ENCODE peak calls at places on chromosomes 2 and 18, in five cellular contexts. B is mesendoderm, Q is H9, G is neural progenitor cell, L is HepG2. Z is an unnamed sample.

GRCh38 chr2:23280401-23280800 is 104.6 kb upstream of the KLHL29 start:
- DNase-seq in B (no peak), Q (no peak), G (no peak), L (no peak), Z (no peak)

GRCh38 chr2:167637726-167638125 is 609.7 kb downstream of the STK39 start:
- DNase-seq in B (no peak), Q (no peak), G (no peak), L (no peak), Z (no peak)

GRCh38 chr2:16249269-16250055 is 309.1 kb downstream of the MYCN start:
- DNase-seq in B (no peak), Q (no peak), G (no peak), L (no peak), Z (no peak)

GRCh38 chr2:182247831-182248230 is 179.0 kb downstream of the PDE1A start:
- DNase-seq in B (no peak), Q (no peak), G (no peak), L (no peak), Z (no peak)

GRCh38 chr2:2698182-2699116 is 367.4 kb upstream of the MYT1L start:
- DNase-seq in B (peak), Q (no peak), G (peak), L (peak), Z (no peak)

GRCh38 chr2:149613712-149614111 is 26.1 kb upstream of the MMADHC start:
- DNase-seq in B (no peak), Q (no peak), G (no peak), L (no peak), Z (no peak)

GRCh38 chr2:144137705-144138428 is 382.1 kb downstream of the ZEB2 start:
- DNase-seq in B (peak), Q (no peak), G (peak), L (peak), Z (no peak)

GRCh38 chr2:159706385-159706980 is 5.8 kb upstream of the MARCHF7 start:
- DNase-seq in B (peak), Q (no peak), G (no peak), L (no peak), Z (no peak)

GRCh38 chr2:239789711-239790110 is 235.4 kb downstream of the NDUFA10 start:
- DNase-seq in B (no peak), Q (peak), G (no peak), L (no peak), Z (no peak)

GRCh38 chr2:175004730-175004979 is 526 bp downstream of the CHN1 start:
- DNase-seq in B (no peak), Q (peak), G (no peak), L (no peak), Z (peak)

GRCh38 chr2:1528273-1529064 is 115.2 kb downstream of the TPO start:
- DNase-seq in B (no peak), Q (no peak), G (no peak), L (no peak), Z (peak)

GRCh38 chr2:12110074-12110473 is 363.6 kb downstream of the LPIN1 start:
- DNase-seq in B (no peak), Q (no peak), G (no peak), L (no peak), Z (no peak)

GRCh38 chr2:191696001-191696400 is 18.1 kb downstream of the NABP1 start:
- DNase-seq in B (no peak), Q (no peak), G (no peak), L (no peak), Z (peak)

GRCh38 chr2:85997016-85997970 is 108.4 kb downstream of the POLR1A start:
- DNase-seq in B (no peak), Q (peak), G (no peak), L (no peak), Z (no peak)

GRCh38 chr2:98654702-98655488 is 46.5 kb downstream of the UNC50 start:
- DNase-seq in B (no peak), Q (no peak), G (no peak), L (no peak), Z (no peak)

GRCh38 chr18:8045890-8046289 is 478.8 kb downstream of the PTPRM start:
- DNase-seq in B (no peak), Q (no peak), G (no peak), L (no peak), Z (no peak)

GRCh38 chr2:235005603-235006259 is 53.9 kb downstream of the SH3BP4 start:
- DNase-seq in B (peak), Q (peak), G (peak), L (peak), Z (peak)

GRCh38 chr18:36461551-36461987 is 164.1 kb downstream of the FHOD3 start:
- DNase-seq in B (no peak), Q (no peak), G (no peak), L (no peak), Z (no peak)

GRCh38 chr2:200252661-200253067 is 53.8 kb upstream of the SPATS2L start:
- DNase-seq in B (peak), Q (no peak), G (no peak), L (no peak), Z (no peak)

GRCh38 chr18:32092422-32093105 is 890 bp downstream of the RNF138 start:
- DNase-seq in B (peak), Q (peak), G (peak), L (peak), Z (peak)

GRCh38 chr18:59900222-59901128 is 679 bp downstream of the PMAIP1 start:
- DNase-seq in B (peak), Q (peak), G (peak), L (no peak), Z (peak)

GRCh38 chr2:202771336-202771735 is 100.2 kb downstream of the ICA1L start:
- DNase-seq in B (no peak), Q (no peak), G (no peak), L (no peak), Z (no peak)

GRCh38 chr2:232890896-232891601 is 21.0 kb downstream of the SNORC start:
- DNase-seq in B (peak), Q (peak), G (peak), L (no peak), Z (peak)

GRCh38 chr2:152542344-152542994 is 174.8 kb downstream of the PRPF40A start:
- DNase-seq in B (no peak), Q (no peak), G (no peak), L (peak), Z (no peak)

GRCh38 chr18:50836521-50836957 is 16.7 kb upstream of the MRO start:
- DNase-seq in B (no peak), Q (no peak), G (no peak), L (no peak), Z (no peak)

GRCh38 chr2:113894156-113894743 is 4.4 kb downstream of the ACTR3 start:
- DNase-seq in B (peak), Q (no peak), G (no peak), L (peak), Z (no peak)

GRCh38 chr2:50872543-50872942 is 159.4 kb downstream of the NRXN1 start:
- DNase-seq in B (peak), Q (no peak), G (peak), L (no peak), Z (no peak)

DNA sequence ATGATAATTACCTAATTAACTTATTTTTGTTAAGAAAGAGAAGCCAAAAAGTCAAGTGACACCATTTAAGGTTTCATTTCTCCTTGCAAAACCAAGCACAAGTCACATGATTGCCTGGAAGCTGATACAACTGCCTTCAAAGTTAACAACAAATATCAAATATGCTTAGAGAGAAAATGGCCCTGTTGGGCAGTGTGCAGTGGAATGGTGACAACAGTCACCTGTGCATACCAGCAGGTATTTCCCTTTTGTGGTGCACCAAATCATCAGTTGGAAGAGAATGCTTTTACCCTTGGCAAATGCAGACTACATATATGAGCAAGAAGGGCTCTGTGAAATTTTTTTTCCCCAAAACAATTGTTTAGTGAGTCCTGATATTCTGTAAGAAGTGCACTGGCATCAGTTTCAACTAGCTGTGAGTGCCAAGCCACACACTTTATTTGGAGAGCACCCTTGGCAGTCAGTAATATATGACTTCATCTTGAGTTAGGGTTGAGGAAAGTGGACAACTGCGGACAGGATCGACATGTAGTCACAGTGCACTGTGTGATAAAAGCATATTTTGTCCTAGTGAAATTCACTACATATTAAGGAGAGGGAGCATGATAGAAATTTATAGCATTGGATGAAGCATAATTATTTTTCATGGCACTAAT is 74.9 kb upstream of the DOCK10 start:
- DNase-seq in B (no peak), Q (no peak), G (no peak), L (no peak), Z (no peak)
- H3K27ac ChIP-seq in B (no peak), Q (no peak), G (no peak), L (no peak), Z (no peak)

GRCh38 chr2:106257830-106258229 is 63.7 kb upstream of the UXS1 start:
- DNase-seq in B (no peak), Q (no peak), G (no peak), L (no peak), Z (no peak)
- H3K9ac ChIP-seq in B (no peak), Q (no peak), G (no peak), L (no peak), Z (no peak)

DNA sequence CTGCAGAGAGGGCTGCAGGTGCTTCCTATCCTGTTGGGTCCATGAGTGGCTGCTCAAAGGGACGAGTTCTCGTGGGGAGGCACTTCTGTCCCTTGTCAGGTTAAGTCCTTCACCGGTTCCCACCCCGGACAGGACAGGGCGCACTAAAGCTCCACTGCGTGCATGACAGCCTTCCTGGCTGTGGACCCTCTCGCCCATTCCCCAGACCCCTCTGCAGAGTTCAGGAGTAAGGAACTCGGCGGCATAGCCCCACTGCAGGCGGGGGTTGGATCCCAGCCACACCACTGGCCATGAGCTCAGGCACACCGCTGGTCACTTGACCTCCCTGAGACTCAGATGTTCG is 147.5 kb upstream of the ID2 start:
- DNase-seq in B (no peak), Q (no peak), G (no peak), L (no peak), Z (no peak)
- H3K27ac ChIP-seq in B (no peak), Q (no peak), G (no peak), L (no peak), Z (no peak)

DNA sequence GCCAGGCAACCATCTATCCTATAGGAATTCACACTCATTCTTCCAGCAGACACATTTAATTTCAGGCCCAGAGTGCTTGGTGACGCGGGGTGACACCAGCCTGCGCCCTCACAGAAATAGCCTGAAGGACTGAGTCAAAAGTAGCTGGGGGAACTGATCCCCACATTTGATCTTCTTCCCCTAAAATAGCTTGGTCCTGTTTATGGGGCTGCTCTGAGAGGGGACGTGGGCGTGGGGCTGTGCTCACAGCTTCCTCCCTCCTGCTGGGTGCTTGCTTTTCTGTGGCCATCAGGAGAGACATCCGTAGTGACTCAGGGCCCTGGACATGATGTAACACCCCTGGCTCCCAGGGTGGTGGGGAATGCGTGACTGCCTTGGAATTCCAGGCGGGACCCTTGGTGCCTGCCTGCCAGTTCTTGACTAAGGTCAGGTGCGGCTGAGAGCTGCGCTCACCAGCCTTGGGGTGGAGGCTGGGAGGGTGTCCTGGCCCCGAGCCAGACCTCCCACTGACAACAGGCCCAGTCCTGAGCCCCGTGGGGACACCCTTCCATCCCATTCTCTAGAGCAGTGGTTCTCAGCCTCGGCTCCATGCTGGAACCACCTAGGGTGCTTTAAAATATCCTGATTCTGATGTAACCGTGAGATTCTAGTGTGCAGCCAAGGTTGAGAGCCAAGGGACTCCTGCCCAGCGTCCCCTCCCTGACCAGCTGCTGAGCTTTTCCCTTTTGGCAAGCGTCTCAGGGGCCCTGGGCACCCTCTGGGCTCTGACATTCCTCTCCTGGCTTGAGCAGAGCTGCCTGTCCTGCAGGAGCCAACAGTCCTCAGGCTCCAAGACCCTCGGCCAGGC is 47.4 kb upstream of the SMAD7 start:
- DNase-seq in B (peak), Q (peak), G (peak), L (peak), Z (peak)
- H3K9ac ChIP-seq in B (peak), Q (no peak), G (no peak), L (no peak), Z (peak)

DNA sequence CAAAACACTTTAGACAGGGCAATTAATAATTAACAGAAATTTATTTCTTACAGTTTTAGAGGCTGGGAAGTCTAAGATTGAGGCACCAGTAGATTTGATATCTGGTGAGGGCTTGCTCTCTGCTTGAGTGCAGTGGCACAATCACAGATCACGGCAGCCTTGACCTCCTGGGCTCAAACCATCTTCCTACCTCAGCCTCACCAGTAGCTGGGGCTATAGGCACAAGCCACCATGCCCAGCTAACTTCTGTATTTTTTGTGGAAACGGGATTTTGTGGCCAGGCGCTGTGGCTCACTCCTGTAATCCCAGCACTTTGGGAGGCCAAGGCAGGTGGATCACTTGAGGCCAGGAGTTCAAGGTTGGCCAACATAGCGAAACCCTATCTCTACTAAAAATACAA is 29.0 kb upstream of the ACVR1 start:
- DNase-seq in B (peak), Q (no peak), G (no peak), L (no peak), Z (no peak)
- H3K27ac ChIP-seq in B (no peak), Q (no peak), G (no peak), L (no peak), Z (no peak)

GRCh38 chr2:37718515-37719161 is 47.2 kb upstream of the CDC42EP3 start:
- DNase-seq in B (no peak), Q (no peak), G (no peak), L (no peak), Z (no peak)

GRCh38 chr2:37721219-37721600 is 49.8 kb upstream of the CDC42EP3 start:
- DNase-seq in B (no peak), Q (no peak), G (no peak), L (no peak), Z (no peak)

GRCh38 chr2:37720533-37721218 is 49.2 kb upstream of the CDC42EP3 start:
- DNase-seq in B (no peak), Q (no peak), G (no peak), L (no peak), Z (no peak)
- H3K9ac ChIP-seq in B (no peak), Q (no peak), G (no peak), L (no peak), Z (no peak)

GRCh38 chr2:205678743-205679142 is 3.6 kb upstream of the NRP2 start:
- DNase-seq in B (no peak), Q (no peak), G (no peak), L (no peak), Z (no peak)
- H3K27ac ChIP-seq in B (no peak), Q (no peak), G (no peak), L (no peak), Z (peak)

GRCh38 chr2:170949415-170949814 is 20.4 kb downstream of the GORASP2 start:
- DNase-seq in B (peak), Q (no peak), G (no peak), L (no peak), Z (no peak)
- H3K9ac ChIP-seq in B (no peak), Q (no peak), G (no peak), L (no peak), Z (no peak)

DNA sequence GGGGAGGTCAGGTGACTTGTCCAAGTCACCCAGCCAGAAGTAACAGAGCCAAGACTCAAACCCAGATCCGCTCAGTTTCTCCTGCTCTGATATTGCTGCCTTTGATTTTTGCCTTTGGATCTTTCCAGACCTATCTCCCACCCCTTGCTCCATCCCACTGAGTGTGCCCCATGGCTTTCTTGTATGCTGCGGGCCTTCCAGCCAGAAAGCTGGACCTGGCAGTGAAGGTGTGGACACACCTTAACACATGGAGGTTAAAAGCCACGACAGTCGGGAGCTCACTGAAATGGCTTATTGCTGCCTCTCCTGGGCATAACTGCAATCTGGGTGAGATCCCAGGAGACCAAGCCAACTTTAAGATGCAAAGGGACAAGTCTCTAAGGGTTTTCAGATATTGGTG is 86.7 kb downstream of the LONRF2 start:
- DNase-seq in B (no peak), Q (no peak), G (no peak), L (no peak), Z (no peak)
- H3K27ac ChIP-seq in B (no peak), Q (no peak), G (no peak), L (no peak), Z (no peak)

Z was measured in kidney.